ENCODE peak calls at places on chromosomes 2 and 18, in six cellular contexts. W is dorsolateral prefrontal cortex, R is heart right ventricle, A is stomach, F is brain microvascular endothelial cell, C is breast epithelium. G is an unnamed sample.

GRCh38 chr2:8802741-8803140 is 34.7 kb downstream of the KIDINS220 start:
- DNase-seq in W (no peak), R (no peak), A (no peak), F (no peak), C (no peak), G (no peak)

GRCh38 chr2:241575624-241576292 is 17.2 kb downstream of the BOK start:
- DNase-seq in W (no peak), R (no peak), A (no peak), F (no peak), C (no peak), G (no peak)

GRCh38 chr18:75161629-75162028 is 47.3 kb downstream of the PTGR3 start:
- DNase-seq in W (no peak), R (peak), A (peak), F (no peak), C (no peak), G (no peak)

GRCh38 chr2:59654753-59655152 is 898.7 kb downstream of the BCL11A start:
- DNase-seq in W (no peak), R (no peak), A (no peak), F (no peak), C (no peak), G (no peak)

GRCh38 chr18:23460285-23461273 is 7.5 kb downstream of the RIOK3 start:
- DNase-seq in W (no peak), R (no peak), A (no peak), F (no peak), C (no peak), G (no peak)

GRCh38 chr2:150528861-150529801 is 41.7 kb upstream of the RND3 start:
- DNase-seq in W (no peak), R (no peak), A (no peak), F (peak), C (no peak), G (peak)

GRCh38 chr2:200352631-200353030 is 46.1 kb downstream of the SPATS2L start:
- DNase-seq in W (no peak), R (no peak), A (no peak), F (peak), C (no peak), G (no peak)

GRCh38 chr2:219228026-219228744 is 1.3 kb downstream of the ATG9A start:
- DNase-seq in W (no peak), R (no peak), A (no peak), F (no peak), C (no peak), G (no peak)

GRCh38 chr2:237483018-237483731 is 3.9 kb upstream of the MLPH start:
- DNase-seq in W (no peak), R (no peak), A (peak), F (peak), C (no peak), G (no peak)

GRCh38 chr2:178223806-178224205 is 29.5 kb downstream of the OSBPL6 start:
- DNase-seq in W (no peak), R (no peak), A (no peak), F (no peak), C (no peak), G (no peak)

GRCh38 chr18:51453594-51453993 is 256.1 kb upstream of the MEX3C start:
- DNase-seq in W (no peak), R (no peak), A (no peak), F (no peak), C (no peak), G (no peak)

GRCh38 chr2:2586068-2586776 is 255.1 kb upstream of the MYT1L start:
- DNase-seq in W (no peak), R (no peak), A (peak), F (no peak), C (no peak), G (no peak)

GRCh38 chr2:72109904-72110303 is 37.8 kb downstream of the CYP26B1 start:
- DNase-seq in W (no peak), R (no peak), A (no peak), F (no peak), C (no peak), G (no peak)

GRCh38 chr2:146246734-146247523 is 1597.9 kb upstream of the ACVR2A start:
- DNase-seq in W (no peak), R (no peak), A (no peak), F (no peak), C (no peak), G (no peak)

GRCh38 chr2:195658541-195658890 is 1.5 kb downstream of the SLC39A10 start:
- DNase-seq in W (no peak), R (peak), A (no peak), F (peak), C (no peak), G (no peak)

GRCh38 chr2:127177617-127178278 is 42.4 kb downstream of the CYP27C1 start:
- DNase-seq in W (peak), R (no peak), A (peak), F (no peak), C (no peak), G (no peak)

GRCh38 chr2:205776139-205776538 is 93.8 kb downstream of the NRP2 start:
- DNase-seq in W (peak), R (peak), A (peak), F (peak), C (no peak), G (no peak)

GRCh38 chr2:237490009-237490804 is 3.2 kb downstream of the MLPH start:
- DNase-seq in W (no peak), R (no peak), A (peak), F (no peak), C (no peak), G (no peak)

GRCh38 chr2:74881626-74882298 is 47.8 kb downstream of the HK2 start:
- DNase-seq in W (no peak), R (no peak), A (no peak), F (no peak), C (no peak), G (no peak)

GRCh38 chr18:23484783-23485182 is 18.5 kb upstream of the RMC1 start:
- DNase-seq in W (no peak), R (no peak), A (no peak), F (no peak), C (no peak), G (no peak)

GRCh38 chr2:56444339-56444738 is 260.5 kb downstream of the CCDC85A start:
- DNase-seq in W (no peak), R (no peak), A (peak), F (no peak), C (no peak), G (no peak)

GRCh38 chr2:175002547-175003274 is 2.5 kb downstream of the CHN1 start:
- DNase-seq in W (no peak), R (no peak), A (no peak), F (no peak), C (no peak), G (no peak)
- H3K27ac ChIP-seq in W (no peak), R (peak), A (no peak), F (no peak), C (no peak), G (no peak)

DNA sequence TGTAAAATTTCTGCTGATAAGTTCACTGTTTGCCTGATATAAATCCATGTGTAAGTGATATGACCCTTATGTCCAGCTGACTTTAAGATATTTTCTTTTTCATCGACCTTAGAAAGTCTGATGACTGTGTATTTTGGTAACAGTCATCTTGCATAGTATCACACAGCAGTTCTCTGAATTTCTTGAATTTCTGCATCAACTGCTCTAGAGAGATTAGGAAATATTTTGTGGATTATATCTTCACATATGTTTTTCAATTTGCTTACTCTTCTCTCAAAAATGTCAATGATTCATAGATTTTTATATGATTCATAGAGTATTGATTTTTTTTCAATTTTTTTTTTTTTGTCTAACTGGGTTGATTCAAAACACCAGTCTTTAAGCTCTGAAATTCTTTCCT is 945.3 kb downstream of the TRIB2 start:
- DNase-seq in W (no peak), R (no peak), A (no peak), F (peak), C (no peak), G (no peak)
- H3K27ac ChIP-seq in W (no peak), R (no peak), A (no peak), F (peak), C (no peak), G (no peak)

DNA sequence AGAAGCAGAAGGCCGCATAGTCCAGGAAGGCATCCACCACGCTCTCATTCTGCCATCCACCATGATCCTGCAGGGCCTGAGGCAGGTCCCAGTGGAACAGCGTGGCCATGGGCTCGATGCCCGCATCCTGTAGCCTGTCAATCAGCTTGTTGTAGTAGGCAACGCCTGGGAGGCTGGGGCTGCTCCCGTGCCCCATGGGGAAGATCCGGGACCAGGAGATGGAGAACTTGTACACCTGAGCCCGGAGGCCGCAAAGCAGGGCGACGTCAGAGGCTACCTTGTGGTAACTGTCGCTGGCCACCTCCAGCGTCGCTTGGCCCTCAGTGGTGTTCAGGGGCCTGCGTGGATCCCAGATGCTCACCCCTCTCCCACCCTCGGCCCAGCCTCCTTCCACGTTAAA is 19.5 kb downstream of the LCT start:
- DNase-seq in W (no peak), R (no peak), A (no peak), F (no peak), C (no peak), G (no peak)
- H3K27ac ChIP-seq in W (no peak), R (no peak), A (no peak), F (no peak), C (no peak), G (no peak)

DNA sequence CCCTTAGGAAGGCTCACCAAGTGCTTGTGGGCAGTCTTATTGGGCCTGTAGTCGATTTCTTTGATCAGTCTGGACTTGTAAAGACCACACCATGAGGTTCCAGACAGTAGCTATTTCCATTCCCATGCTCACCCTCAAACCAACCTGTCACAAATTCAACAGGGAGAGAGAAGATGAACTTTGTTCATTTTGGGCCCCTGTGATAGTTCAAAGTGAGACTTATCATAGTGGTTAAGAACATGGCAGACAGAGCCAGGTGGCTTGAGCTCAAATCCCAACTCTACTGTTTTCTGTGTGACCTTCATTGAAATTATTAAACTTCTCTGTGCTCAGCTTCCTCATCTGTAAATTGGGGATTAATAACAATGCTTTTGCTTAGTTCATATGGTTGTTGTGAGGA is 53.9 kb upstream of the CTLA4 start:
- DNase-seq in W (no peak), R (no peak), A (no peak), F (no peak), C (no peak), G (no peak)
- H3K27ac ChIP-seq in W (no peak), R (no peak), A (no peak), F (no peak), C (no peak), G (no peak)

GRCh38 chr2:105328281-105329196 is 996 bp downstream of the TGFBRAP1 start:
- DNase-seq in W (no peak), R (no peak), A (peak), F (no peak), C (no peak), G (peak)
- H3K27ac ChIP-seq in W (peak), R (peak), A (peak), F (no peak), C (peak), G (peak)

GRCh38 chr2:102154364-102154763 is 11.8 kb downstream of the IL1R1 start:
- DNase-seq in W (no peak), R (no peak), A (no peak), F (no peak), C (no peak), G (no peak)
- H3K27ac ChIP-seq in W (no peak), R (no peak), A (peak), F (no peak), C (peak), G (no peak)

GRCh38 chr2:12723741-12724463 is 7.2 kb downstream of the TRIB2 start:
- DNase-seq in W (no peak), R (no peak), A (no peak), F (no peak), C (no peak), G (no peak)
- H3K27ac ChIP-seq in W (no peak), R (peak), A (peak), F (no peak), C (no peak), G (no peak)

DNA sequence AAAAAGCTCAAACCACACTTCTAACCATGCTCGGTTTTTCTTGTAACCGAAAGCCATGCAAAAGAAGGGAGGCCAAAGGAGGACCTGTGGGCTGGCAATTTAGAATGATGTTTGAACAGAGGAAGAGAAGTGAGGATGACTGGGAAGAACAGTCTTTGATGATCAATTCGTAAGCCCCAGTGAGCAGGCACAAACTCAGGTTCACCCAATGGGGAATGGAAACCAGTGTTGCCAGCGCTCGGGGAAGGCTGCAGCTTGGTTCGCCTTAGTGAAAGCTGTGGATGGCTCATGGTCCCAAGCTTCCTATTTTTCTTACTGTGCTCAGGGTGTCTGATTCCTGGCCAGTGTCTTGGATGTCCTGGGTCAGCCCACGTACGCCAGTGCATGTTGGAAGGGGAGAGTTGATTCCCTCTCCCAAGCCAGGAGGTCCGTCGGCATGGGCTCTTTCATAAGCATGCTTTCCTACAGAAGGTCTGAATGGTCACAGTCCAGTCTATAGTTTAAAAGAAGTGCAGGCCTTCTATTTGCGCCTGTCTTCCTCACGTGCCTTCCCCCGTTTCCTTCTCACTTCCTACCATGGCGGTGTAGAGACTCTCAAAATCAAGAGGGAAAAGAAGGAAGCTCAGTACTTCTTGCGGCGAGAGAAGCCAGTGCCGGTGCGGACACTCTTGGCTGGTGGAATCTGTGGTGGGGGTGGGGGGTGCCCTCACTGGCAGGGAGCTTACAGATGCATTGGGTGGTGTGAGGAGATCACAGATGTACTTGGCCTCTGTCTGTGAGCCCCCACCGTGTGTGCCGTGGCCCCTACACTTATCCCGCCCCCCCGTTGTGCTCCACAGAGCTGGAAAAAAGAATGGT is 79.4 kb downstream of the VAPA start:
- DNase-seq in W (no peak), R (no peak), A (no peak), F (no peak), C (no peak), G (no peak)
- H3K27ac ChIP-seq in W (no peak), R (peak), A (peak), F (no peak), C (no peak), G (no peak)

GRCh38 chr2:98484121-98484557 is 39.5 kb downstream of the INPP4A start:
- DNase-seq in W (no peak), R (no peak), A (no peak), F (no peak), C (no peak), G (no peak)
- H3K27ac ChIP-seq in W (no peak), R (no peak), A (no peak), F (no peak), C (no peak), G (no peak)

GRCh38 chr2:23541453-23542334 is 156.7 kb downstream of the KLHL29 start:
- DNase-seq in W (no peak), R (no peak), A (no peak), F (no peak), C (no peak), G (no peak)
- H3K27ac ChIP-seq in W (no peak), R (peak), A (no peak), F (no peak), C (no peak), G (no peak)